ENCODE peak calls at places on chromosomes 1 and 21, in nine cellular contexts. R is fibroblast of pulmonary artery, K is IMR-90, E is cardiac fibroblast, Y is AG09309, W is epithelial cell of esophagus, D is fibroblast of the aortic adventitia, Z is fibroblast of lung, U is GM23338. M is an unnamed sample.

GRCh38 chr1:240030236-240030635 is 61.4 kb upstream of the FMN2 start:
- DNase-seq in R (peak), K (peak), E (peak), Y (peak), W (no peak), D (peak), Z (peak), U (peak), M (peak)

GRCh38 chr1:34829250-34829649 is 30.3 kb downstream of the SMIM12 start:
- DNase-seq in R (peak), K (no peak), E (peak), Y (peak), W (no peak), D (peak), Z (peak), U (no peak), M (peak)

GRCh38 chr1:91406773-91407389 is 2.2 kb upstream of the HFM1 start:
- DNase-seq in R (peak), K (no peak), E (peak), Y (no peak), W (peak), D (peak), Z (no peak), U (peak), M (peak)

GRCh38 chr1:230588323-230588746 is 53.9 kb upstream of the COG2 start:
- DNase-seq in R (no peak), K (no peak), E (no peak), Y (no peak), W (no peak), D (no peak), Z (no peak), U (no peak), M (no peak)

GRCh38 chr1:182707116-182707515 is 22.7 kb upstream of the RGS8 start:
- DNase-seq in R (peak), K (no peak), E (peak), Y (no peak), W (no peak), D (peak), Z (no peak), U (no peak), M (no peak)

GRCh38 chr1:11781298-11781697 is 19.3 kb downstream of the C1orf167 start:
- DNase-seq in R (no peak), K (no peak), E (no peak), Y (no peak), W (no peak), D (no peak), Z (peak), U (no peak), M (no peak)

GRCh38 chr21:45910548-45911221 is 70.9 kb upstream of the COL6A1 start:
- DNase-seq in R (no peak), K (no peak), E (no peak), Y (no peak), W (no peak), D (no peak), Z (no peak), U (no peak), M (no peak)

GRCh38 chr1:107198581-107198980 is 57.7 kb downstream of the NTNG1 start:
- DNase-seq in R (no peak), K (no peak), E (no peak), Y (no peak), W (no peak), D (peak), Z (peak), U (no peak), M (peak)

GRCh38 chr1:208120426-208120790 is 123.8 kb downstream of the PLXNA2 start:
- DNase-seq in R (no peak), K (no peak), E (no peak), Y (no peak), W (no peak), D (no peak), Z (no peak), U (no peak), M (no peak)

GRCh38 chr1:146007048-146007784 is 10.8 kb upstream of the TXNIP start:
- DNase-seq in R (peak), K (peak), E (peak), Y (peak), W (peak), D (peak), Z (peak), U (peak), M (peak)

GRCh38 chr1:35454616-35455015 is 102.6 kb downstream of the KIAA0319L start:
- DNase-seq in R (peak), K (peak), E (peak), Y (peak), W (peak), D (peak), Z (peak), U (no peak), M (peak)

GRCh38 chr1:205442051-205442721 is 13.7 kb downstream of the BLACAT1 start:
- DNase-seq in R (no peak), K (no peak), E (no peak), Y (no peak), W (no peak), D (no peak), Z (no peak), U (no peak), M (no peak)

GRCh38 chr1:110556471-110556807 is 37.5 kb upstream of the KCNA10 start:
- DNase-seq in R (no peak), K (no peak), E (no peak), Y (no peak), W (no peak), D (no peak), Z (no peak), U (no peak), M (no peak)

GRCh38 chr1:77948841-77949424 is 29.9 kb downstream of the FUBP1 start:
- DNase-seq in R (peak), K (peak), E (peak), Y (no peak), W (peak), D (peak), Z (peak), U (peak), M (peak)
- TF ChIP-seq CTCF in R (peak), K (peak), E (peak), Y (peak), W (peak), D (peak), Z (peak), U (no peak), M (peak)

GRCh38 chr21:42187976-42188653 is 30.8 kb upstream of the ABCG1 start:
- DNase-seq in R (peak), K (no peak), E (peak), Y (no peak), W (peak), D (peak), Z (peak), U (no peak), M (peak)
- H3K4me3 ChIP-seq in R (no peak), K (no peak), E (no peak), Y (no peak), W (no peak), D (no peak), Z (no peak), U (no peak), M (no peak)

GRCh38 chr21:17688912-17689874 is 76.5 kb upstream of the BTG3 start:
- DNase-seq in R (peak), K (peak), E (peak), Y (no peak), W (peak), D (peak), Z (peak), U (peak), M (no peak)
- TF ChIP-seq CTCF in R (peak), K (no peak), E (no peak), Y (peak), W (peak), D (no peak), Z (no peak), U (peak), M (no peak)

GRCh38 chr1:31482478-31483011 is 69.5 kb downstream of the SERINC2 start:
- DNase-seq in R (no peak), K (no peak), E (no peak), Y (no peak), W (no peak), D (no peak), Z (no peak), U (no peak), M (no peak)
- H3K4me3 ChIP-seq in R (no peak), K (no peak), E (no peak), Y (no peak), W (no peak), D (no peak), Z (no peak), U (no peak), M (no peak)

GRCh38 chr1:115976062-115976899 is at the start of gene SLC22A15:
- DNase-seq in R (peak), K (no peak), E (peak), Y (no peak), W (peak), D (peak), Z (peak), U (peak), M (peak)
- TF ChIP-seq CTCF in R (no peak), K (no peak), E (no peak), Y (peak), W (no peak), D (no peak), Z (no peak), U (no peak), M (peak)

GRCh38 chr1:160436975-160437374 is 36.6 kb downstream of the VANGL2 start:
- DNase-seq in R (no peak), K (no peak), E (peak), Y (no peak), W (no peak), D (no peak), Z (peak), U (no peak), M (peak)
- H3K4me3 ChIP-seq in R (no peak), K (no peak), E (no peak), Y (no peak), W (no peak), D (no peak), Z (no peak), U (no peak), M (no peak)

DNA sequence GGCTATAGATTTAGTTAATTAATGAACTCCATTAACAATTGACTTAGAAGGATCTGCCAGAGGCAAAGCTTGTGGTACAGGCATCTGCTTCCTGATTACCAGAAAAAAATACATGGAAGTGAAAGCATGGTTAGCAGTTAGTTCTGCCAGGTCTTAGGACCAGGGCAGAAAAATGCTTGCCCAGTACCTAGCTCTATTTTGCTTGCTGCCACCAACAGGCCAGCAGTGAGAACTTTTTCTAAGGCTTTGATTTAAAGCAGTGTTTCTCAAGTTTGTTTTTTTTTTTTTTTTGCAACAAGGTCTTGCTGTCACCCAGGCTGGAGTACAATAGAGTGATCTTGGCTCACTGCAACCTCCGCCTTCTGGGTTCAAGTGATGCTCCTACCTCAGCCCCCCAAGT is 16.4 kb upstream of the MTF1 start:
- DNase-seq in R (peak), K (no peak), E (peak), Y (no peak), W (peak), D (no peak), Z (no peak), U (peak), M (no peak)
- TF ChIP-seq CTCF in R (peak), K (no peak), E (peak), Y (peak), W (peak), D (no peak), Z (no peak), U (peak), M (no peak)

DNA sequence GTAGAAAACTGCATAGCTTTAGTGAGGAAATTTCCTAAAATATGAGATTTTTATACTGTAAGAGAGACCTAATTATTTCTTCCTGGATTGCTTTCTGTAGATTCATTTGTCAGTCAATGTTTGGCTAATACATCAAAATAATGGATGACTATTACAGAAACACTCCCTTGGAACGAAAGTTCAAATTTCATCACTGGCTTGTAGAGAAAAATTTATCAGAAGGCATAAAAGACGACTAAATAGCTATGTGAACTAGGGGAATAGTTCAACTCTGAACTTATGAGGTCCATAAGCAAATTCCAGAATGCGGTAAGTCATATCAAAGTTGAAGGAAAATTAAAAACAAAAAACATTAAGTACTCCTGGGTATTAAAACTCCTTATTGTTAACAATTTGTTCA is 36.0 kb downstream of the WNT2B start:
- DNase-seq in R (peak), K (peak), E (peak), Y (no peak), W (peak), D (peak), Z (peak), U (no peak), M (peak)
- H3K4me3 ChIP-seq in R (no peak), K (no peak), E (no peak), Y (no peak), W (no peak), D (no peak), Z (no peak), U (no peak), M (no peak)

M was measured in AG10803.